ENCODE peak calls at places on chromosomes 13 and 19, in six cellular contexts. S is WTC11, C is SK-N-SH, J is H1, G is HepG2, T is K562. N is an unnamed sample.

GRCh38 chr13:113358653-113359052 is 5.3 kb downstream of the GRTP1 start:
- DNase-seq in J (no peak), C (no peak), S (no peak), T (no peak), G (no peak), N (no peak)

GRCh38 chr19:35908977-35909683 is 1.0 kb upstream of the TYROBP start:
- DNase-seq in G (no peak), T (peak), S (no peak), J (no peak), C (no peak), N (no peak)

GRCh38 chr13:62629618-62630017 is 1214.0 kb upstream of the PCDH20 start:
- DNase-seq in T (no peak), G (no peak), J (no peak), S (no peak), C (no peak), N (no peak)

GRCh38 chr19:43467730-43468129 is 2.3 kb upstream of the LYPD3 start:
- DNase-seq in G (peak), C (no peak), T (no peak), J (no peak), S (no peak), N (no peak)

GRCh38 chr19:371501-372160 is 27.0 kb upstream of the MIER2 start:
- DNase-seq in J (no peak), T (no peak), C (peak), S (no peak), G (no peak), N (no peak)

GRCh38 chr13:114020750-114021463 is 47.0 kb upstream of the C13orf46 start:
- DNase-seq in C (no peak), T (no peak), S (no peak), J (no peak), G (no peak), N (no peak)

GRCh38 chr19:54096642-54097106 is 3.9 kb downstream of the OSCAR start:
- DNase-seq in S (peak), G (no peak), C (no peak), T (peak), J (no peak), N (peak)

GRCh38 chr19:1259206-1259872 is 9.8 kb upstream of the CIRBP start:
- DNase-seq in G (peak), T (no peak), S (peak), J (no peak), C (peak), N (no peak)

GRCh38 chr13:110536006-110536693 is 25.4 kb downstream of the RAB20 start:
- DNase-seq in S (no peak), J (no peak), C (no peak), T (no peak), G (no peak), N (no peak)

GRCh38 chr19:48480476-48481190 is 11.5 kb downstream of the CYTH2 start:
- DNase-seq in C (no peak), T (no peak), S (peak), G (no peak), J (no peak), N (no peak)

GRCh38 chr13:48511621-48512232 is 21.2 kb downstream of the RCBTB2 start:
- DNase-seq in J (no peak), S (no peak), C (no peak), T (no peak), G (no peak), N (no peak)

GRCh38 chr19:51259348-51260245 is 8.7 kb downstream of the SIGLECL1 start:
- DNase-seq in T (peak), S (peak), G (peak), C (peak), J (peak), N (peak)

GRCh38 chr19:40284501-40285352 is at the start of gene AKT2:
- DNase-seq in J (peak), C (peak), T (peak), S (peak), G (no peak), N (no peak)

GRCh38 chr13:31824705-31825512 is 85.6 kb downstream of the RXFP2 start:
- DNase-seq in S (no peak), T (no peak), C (no peak), J (no peak), G (no peak), N (no peak)

GRCh38 chr13:104984296-104984818 is 1551.1 kb downstream of the EFNB2 start:
- DNase-seq in T (no peak), C (peak), J (no peak), G (no peak), S (no peak), N (no peak)

GRCh38 chr19:57786286-57786685 is 16.8 kb downstream of the ZNF586 start:
- DNase-seq in C (no peak), T (no peak), S (no peak), G (no peak), J (no peak), N (no peak)

GRCh38 chr19:20999731-21000352 is 20.6 kb upstream of the ZNF430 start:
- DNase-seq in T (peak), C (peak), G (no peak), J (peak), S (peak), N (no peak)

GRCh38 chr13:100394005-100394695 is 194.4 kb downstream of the GGACT start:
- DNase-seq in J (no peak), G (no peak), C (peak), S (no peak), T (no peak), N (peak)

GRCh38 chr13:24693862-24694471 is 13.8 kb downstream of the ATP12A start:
- DNase-seq in C (peak), J (no peak), S (peak), T (peak), G (peak), N (peak)

GRCh38 chr19:18292810-18293641 is 11.6 kb upstream of the JUND start:
- DNase-seq in T (peak), S (peak), J (peak), C (peak), G (peak), N (peak)

GRCh38 chr19:11890634-11891033 is 3.1 kb downstream of the ZNF69 start:
- DNase-seq in T (no peak), G (no peak), S (no peak), C (no peak), J (no peak), N (no peak)

GRCh38 chr13:83895994-83896580 is 13.8 kb upstream of the SLITRK1 start:
- DNase-seq in G (no peak), S (no peak), C (no peak), J (no peak), T (no peak), N (no peak)

GRCh38 chr13:112867301-112867711 is 101.7 kb upstream of the MCF2L start:
- DNase-seq in J (no peak), S (no peak), C (no peak), T (no peak), G (no peak), N (no peak)

GRCh38 chr19:1122972-1123363 is 19.2 kb downstream of the GPX4 start:
- DNase-seq in T (peak), G (peak), C (peak), J (no peak), S (peak), N (peak)

GRCh38 chr13:25046985-25047660 is 48.8 kb upstream of the PABPC3 start:
- DNase-seq in C (peak), G (no peak), S (peak), T (no peak), J (no peak), N (no peak)

GRCh38 chr13:31477961-31478360 is 261.4 kb upstream of the RXFP2 start:
- DNase-seq in G (no peak), S (no peak), J (no peak), C (no peak), T (no peak), N (no peak)

DNA sequence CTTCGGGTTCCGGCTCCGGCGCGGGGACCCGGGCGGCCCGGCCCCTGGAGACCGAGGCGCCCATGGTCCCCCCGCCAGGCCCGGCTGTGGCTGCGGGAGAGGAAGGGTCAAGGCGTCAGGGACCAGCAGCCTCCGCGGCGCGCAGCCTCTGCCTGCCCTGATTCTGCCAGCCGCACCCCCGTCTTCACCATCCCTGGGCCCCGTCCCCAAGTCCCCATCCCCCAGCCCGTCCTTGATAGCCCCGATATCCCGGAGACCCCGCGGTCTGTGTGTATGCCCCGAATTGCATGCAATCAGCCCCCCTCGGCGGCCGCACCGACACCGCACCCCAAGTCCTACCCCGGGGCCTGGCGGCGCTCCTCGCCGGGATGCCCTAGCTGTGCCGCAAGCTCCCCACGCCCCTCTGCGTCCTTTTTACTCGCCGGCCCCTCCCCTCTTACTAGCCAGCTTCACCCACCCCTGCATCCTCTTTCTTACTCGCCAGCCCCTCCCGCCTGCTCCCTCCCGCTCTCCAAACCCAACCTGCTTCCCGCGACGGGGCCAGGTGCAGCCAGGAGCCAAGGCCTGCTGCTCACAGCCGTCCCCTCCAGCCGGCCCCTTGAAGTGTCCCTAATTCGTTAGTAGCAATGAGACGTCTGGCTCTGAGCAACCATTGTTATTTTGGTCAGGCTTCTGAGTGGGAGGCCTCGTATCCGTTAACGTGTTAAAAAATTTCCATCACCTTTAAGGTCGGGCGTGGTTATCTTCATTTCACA is at the start of gene FBXO27:
- DNase-seq in G (no peak), J (no peak), S (peak), T (peak), C (peak), N (peak)
- TF ChIP-seq MAX in G (no peak), J (peak), S (peak), T (peak), C (no peak), N (peak)

DNA sequence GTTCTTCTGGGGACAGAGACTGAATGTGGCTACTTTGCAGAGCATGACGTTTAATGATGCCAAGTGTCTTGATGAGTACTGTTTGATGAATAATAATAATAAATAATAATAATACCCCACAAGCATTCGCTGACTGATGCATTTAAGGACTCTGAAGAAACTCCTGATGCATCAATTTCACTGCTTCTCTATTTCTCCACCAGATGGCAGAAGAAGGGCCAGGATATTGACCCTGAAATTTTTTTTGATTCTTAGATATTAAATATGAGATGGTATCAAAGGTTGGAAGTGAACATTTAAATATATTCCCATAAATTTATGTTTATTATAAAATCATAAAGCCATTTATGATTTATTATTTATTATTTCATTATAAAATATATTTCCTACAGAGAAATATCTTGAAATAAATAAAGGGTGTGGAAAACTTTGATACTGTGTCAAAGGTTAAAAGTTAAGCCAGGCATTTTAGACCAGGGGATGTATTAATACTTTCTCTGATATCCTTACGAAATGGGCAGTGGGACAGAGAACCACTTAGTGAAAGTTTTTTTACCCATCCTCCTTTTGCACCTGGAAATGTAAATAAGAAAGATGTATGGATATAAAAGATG is 170.9 kb downstream of the LACC1 start:
- DNase-seq in J (no peak), T (peak), S (no peak), C (peak), G (peak), N (peak)
- TF ChIP-seq MAX in J (no peak), T (no peak), S (no peak), C (no peak), G (no peak), N (no peak)

DNA sequence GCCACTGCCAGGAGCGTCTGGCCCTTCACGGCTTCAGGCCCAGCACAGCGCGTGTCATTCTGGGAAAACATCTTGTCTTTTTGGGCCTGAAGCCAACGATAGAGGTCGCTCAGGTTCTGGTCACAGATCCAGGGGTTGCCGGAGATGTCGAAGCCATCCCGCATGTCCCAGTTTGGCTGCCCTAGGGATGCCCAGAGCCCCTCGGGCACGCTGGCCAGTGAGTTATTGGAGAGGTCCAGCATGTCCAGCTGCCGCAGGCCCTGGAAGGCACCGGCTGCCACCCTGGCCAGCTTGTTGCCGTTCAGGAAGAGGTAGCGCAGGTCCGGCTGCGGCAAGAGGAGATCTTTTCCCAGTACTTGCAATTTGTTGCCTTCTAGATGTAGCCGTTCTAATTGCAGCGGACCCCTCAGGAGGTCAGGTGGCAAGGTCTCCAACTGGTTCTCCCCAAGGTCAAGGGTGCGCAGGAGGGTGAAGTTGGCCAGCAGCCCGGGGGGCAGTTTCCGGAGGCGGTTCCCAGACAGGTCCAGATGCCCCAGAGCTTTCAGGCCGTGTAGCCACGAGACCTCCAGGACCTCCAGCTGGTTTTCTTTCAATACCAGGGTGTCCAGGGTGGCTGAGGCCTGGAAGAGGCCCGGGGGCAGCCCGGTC is 1.8 kb downstream of the LRG1 start:
- DNase-seq in T (no peak), J (no peak), G (no peak), S (peak), C (no peak), N (no peak)
- TF ChIP-seq MAX in T (no peak), J (no peak), G (no peak), S (no peak), C (no peak), N (no peak)

GRCh38 chr13:40878321-40878720 is 88.9 kb downstream of the SLC25A15 start:
- DNase-seq in G (no peak), T (no peak), C (no peak), S (no peak), J (no peak), N (no peak)

GRCh38 chr13:40875048-40875447 is 85.6 kb downstream of the SLC25A15 start:
- DNase-seq in J (no peak), C (no peak), S (no peak), T (no peak), G (no peak), N (no peak)

GRCh38 chr13:40875583-40875982 is 86.2 kb downstream of the SLC25A15 start:
- DNase-seq in G (no peak), T (no peak), S (no peak), J (no peak), C (no peak), N (no peak)

GRCh38 chr13:40876020-40876738 is 86.8 kb downstream of the SLC25A15 start:
- DNase-seq in S (no peak), T (no peak), C (no peak), G (no peak), J (no peak), N (no peak)

DNA sequence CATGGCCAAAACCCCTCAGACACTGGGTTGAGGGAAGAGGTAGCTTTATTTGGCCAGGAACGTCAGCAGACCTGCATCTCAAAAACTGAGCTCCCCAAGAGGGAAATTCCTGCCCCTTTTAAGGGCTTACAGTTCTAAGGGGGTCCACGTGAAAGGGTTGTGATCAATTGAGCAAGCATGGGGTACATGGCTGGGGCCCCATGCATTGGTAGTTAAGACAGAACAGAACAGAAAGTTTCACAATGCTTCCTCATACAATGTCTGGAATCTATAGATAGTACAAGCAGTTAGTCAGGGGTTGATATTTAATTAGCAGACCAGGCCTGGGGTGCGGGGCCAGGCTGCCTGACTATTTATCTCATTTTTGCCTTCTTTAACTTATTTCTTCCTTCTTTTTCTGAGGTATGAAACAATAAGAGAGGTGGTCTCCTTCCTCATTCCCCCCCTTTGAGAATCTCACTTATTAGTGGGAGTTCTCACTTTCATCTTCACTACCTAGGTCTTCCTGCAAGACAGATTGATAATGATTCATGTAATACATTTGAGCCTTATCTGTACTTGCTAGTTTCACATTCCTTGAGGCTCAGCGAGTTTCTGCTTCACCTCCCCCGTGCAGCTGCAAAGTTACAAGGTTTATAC is 84.8 kb downstream of the SLC25A15 start:
- DNase-seq in G (no peak), S (no peak), T (no peak), J (no peak), C (no peak), N (no peak)
- TF ChIP-seq MAX in G (no peak), S (no peak), T (no peak), J (no peak), C (no peak), N (no peak)

GRCh38 chr19:15457701-15458484 is 6.5 kb downstream of the RASAL3 start:
- DNase-seq in T (no peak), G (no peak), S (no peak), J (no peak), C (no peak), N (no peak)
- TF ChIP-seq MAX in T (no peak), G (no peak), S (no peak), J (no peak), C (no peak), N (no peak)

N was measured in HCT116.